ENCODE peak calls at places on chromosomes 1 and 21, in eight cellular contexts. One of them, this sample, is unnamed.

GRCh38 chr21:15211491-15212133 is 146.8 kb upstream of the NRIP1 start:
- DNase-seq in activated CD4-positive, alpha-beta memory T cell treated with anti-CD3 and anti-CD28 coated beads, Interleukin-2, amount 10 ng/mL, durations not matched to agents 7 days and 5 days: no peak
- DNase-seq in transverse colon: no peak
- DNase-seq in RWPE1: no peak
- DNase-seq in NCI-H2107: no peak
- DNase-seq in EL: no peak
- DNase-seq in ELR: no peak
- DNase-seq in amygdala: no peak
- DNase-seq in this sample: no peak

GRCh38 chr1:225427249-225428065 is at the start of gene LBR:
- DNase-seq in amygdala: no peak
- DNase-seq in transverse colon: peak
- DNase-seq in RWPE1: peak
- DNase-seq in NCI-H2107: no peak
- DNase-seq in activated CD4-positive, alpha-beta memory T cell treated with anti-CD3 and anti-CD28 coated beads, Interleukin-2, amount 10 ng/mL, durations not matched to agents 7 days and 5 days: peak
- DNase-seq in ELR: peak
- DNase-seq in EL: peak
- DNase-seq in this sample: peak

GRCh38 chr1:16376971-16377370 is 9.9 kb downstream of the SZRD1 start:
- DNase-seq in EL: no peak
- DNase-seq in transverse colon: no peak
- DNase-seq in activated CD4-positive, alpha-beta memory T cell treated with anti-CD3 and anti-CD28 coated beads, Interleukin-2, amount 10 ng/mL, durations not matched to agents 7 days and 5 days: no peak
- DNase-seq in amygdala: no peak
- DNase-seq in ELR: no peak
- DNase-seq in RWPE1: no peak
- DNase-seq in NCI-H2107: no peak
- DNase-seq in this sample: no peak

GRCh38 chr1:172449585-172450523 is 6.0 kb upstream of the PIGC start:
- DNase-seq in activated CD4-positive, alpha-beta memory T cell treated with anti-CD3 and anti-CD28 coated beads, Interleukin-2, amount 10 ng/mL, durations not matched to agents 7 days and 5 days: peak
- DNase-seq in EL: peak
- DNase-seq in amygdala: peak
- DNase-seq in transverse colon: peak
- DNase-seq in NCI-H2107: peak
- DNase-seq in RWPE1: no peak
- DNase-seq in ELR: peak
- DNase-seq in this sample: peak

GRCh38 chr1:233982827-233983518 is 78.5 kb downstream of the SLC35F3 start:
- DNase-seq in RWPE1: peak
- DNase-seq in transverse colon: no peak
- DNase-seq in EL: no peak
- DNase-seq in NCI-H2107: no peak
- DNase-seq in amygdala: no peak
- DNase-seq in ELR: no peak
- DNase-seq in activated CD4-positive, alpha-beta memory T cell treated with anti-CD3 and anti-CD28 coated beads, Interleukin-2, amount 10 ng/mL, durations not matched to agents 7 days and 5 days: no peak
- DNase-seq in this sample: no peak

GRCh38 chr1:21663251-21663950 is 5.8 kb downstream of the RAP1GAP start:
- DNase-seq in EL: no peak
- DNase-seq in transverse colon: no peak
- DNase-seq in activated CD4-positive, alpha-beta memory T cell treated with anti-CD3 and anti-CD28 coated beads, Interleukin-2, amount 10 ng/mL, durations not matched to agents 7 days and 5 days: no peak
- DNase-seq in ELR: no peak
- DNase-seq in amygdala: peak
- DNase-seq in NCI-H2107: no peak
- DNase-seq in RWPE1: no peak
- DNase-seq in this sample: peak

GRCh38 chr21:32682696-32683474 is 44.9 kb downstream of the SYNJ1 start:
- DNase-seq in EL: no peak
- DNase-seq in activated CD4-positive, alpha-beta memory T cell treated with anti-CD3 and anti-CD28 coated beads, Interleukin-2, amount 10 ng/mL, durations not matched to agents 7 days and 5 days: no peak
- DNase-seq in amygdala: no peak
- DNase-seq in RWPE1: no peak
- DNase-seq in ELR: no peak
- DNase-seq in transverse colon: no peak
- DNase-seq in NCI-H2107: no peak
- DNase-seq in this sample: no peak

GRCh38 chr1:207873055-207873890 is 37.7 kb downstream of the CD34 start:
- DNase-seq in ELR: no peak
- DNase-seq in NCI-H2107: no peak
- DNase-seq in transverse colon: no peak
- DNase-seq in EL: no peak
- DNase-seq in RWPE1: no peak
- DNase-seq in activated CD4-positive, alpha-beta memory T cell treated with anti-CD3 and anti-CD28 coated beads, Interleukin-2, amount 10 ng/mL, durations not matched to agents 7 days and 5 days: peak
- DNase-seq in amygdala: no peak
- DNase-seq in this sample: no peak

GRCh38 chr1:43373034-43373940 is 5.5 kb upstream of the ELOVL1 start:
- DNase-seq in NCI-H2107: no peak
- DNase-seq in amygdala: no peak
- DNase-seq in EL: peak
- DNase-seq in ELR: peak
- DNase-seq in RWPE1: peak
- DNase-seq in transverse colon: no peak
- DNase-seq in activated CD4-positive, alpha-beta memory T cell treated with anti-CD3 and anti-CD28 coated beads, Interleukin-2, amount 10 ng/mL, durations not matched to agents 7 days and 5 days: no peak
- DNase-seq in this sample: no peak

GRCh38 chr1:152917794-152918193 is 9.4 kb downstream of the IVL start:
- DNase-seq in amygdala: no peak
- DNase-seq in EL: peak
- DNase-seq in ELR: peak
- DNase-seq in activated CD4-positive, alpha-beta memory T cell treated with anti-CD3 and anti-CD28 coated beads, Interleukin-2, amount 10 ng/mL, durations not matched to agents 7 days and 5 days: no peak
- DNase-seq in NCI-H2107: peak
- DNase-seq in RWPE1: no peak
- DNase-seq in transverse colon: no peak
- DNase-seq in this sample: no peak

GRCh38 chr1:39230261-39231190 is 26.0 kb downstream of the MACF1 start:
- DNase-seq in amygdala: no peak
- DNase-seq in RWPE1: no peak
- DNase-seq in EL: peak
- DNase-seq in activated CD4-positive, alpha-beta memory T cell treated with anti-CD3 and anti-CD28 coated beads, Interleukin-2, amount 10 ng/mL, durations not matched to agents 7 days and 5 days: peak
- DNase-seq in NCI-H2107: no peak
- DNase-seq in ELR: no peak
- DNase-seq in transverse colon: peak
- DNase-seq in this sample: no peak

GRCh38 chr1:28720376-28720775 is 16.4 kb upstream of the YTHDF2 start:
- DNase-seq in EL: no peak
- DNase-seq in NCI-H2107: no peak
- DNase-seq in transverse colon: no peak
- DNase-seq in RWPE1: no peak
- DNase-seq in activated CD4-positive, alpha-beta memory T cell treated with anti-CD3 and anti-CD28 coated beads, Interleukin-2, amount 10 ng/mL, durations not matched to agents 7 days and 5 days: no peak
- DNase-seq in ELR: no peak
- DNase-seq in amygdala: no peak
- DNase-seq in this sample: no peak

GRCh38 chr1:162368451-162368850 is 8.2 kb downstream of the SPATA46 start:
- DNase-seq in RWPE1: no peak
- DNase-seq in activated CD4-positive, alpha-beta memory T cell treated with anti-CD3 and anti-CD28 coated beads, Interleukin-2, amount 10 ng/mL, durations not matched to agents 7 days and 5 days: no peak
- DNase-seq in transverse colon: peak
- DNase-seq in ELR: no peak
- DNase-seq in NCI-H2107: no peak
- DNase-seq in EL: no peak
- DNase-seq in amygdala: no peak
- DNase-seq in this sample: no peak

GRCh38 chr21:42025392-42026071 is 15.4 kb upstream of the ZBTB21 start:
- DNase-seq in RWPE1: no peak
- DNase-seq in ELR: peak
- DNase-seq in NCI-H2107: no peak
- DNase-seq in EL: peak
- DNase-seq in transverse colon: no peak
- DNase-seq in activated CD4-positive, alpha-beta memory T cell treated with anti-CD3 and anti-CD28 coated beads, Interleukin-2, amount 10 ng/mL, durations not matched to agents 7 days and 5 days: no peak
- DNase-seq in amygdala: no peak
- DNase-seq in this sample: no peak

This sample was measured in stomach.